ENCODE peak calls at places on chromosome 4, in five cellular contexts. X, H, Z, Y and M are unnamed samples.

GRCh38 chr4:184937030-184937710 is 81.1 kb upstream of the HELT start:
- DNase-seq in Y (no peak), H (no peak), X (no peak), Z (no peak), M (no peak)

GRCh38 chr4:12458621-12459020 is 1025.5 kb downstream of the RAB28 start:
- DNase-seq in H (no peak), Y (no peak), X (no peak), Z (no peak), M (no peak)

GRCh38 chr4:63029380-63029779 is 1379.9 kb downstream of the TECRL start:
- DNase-seq in X (no peak), Z (no peak), Y (no peak), H (no peak), M (no peak)

GRCh38 chr4:183097251-183098079 is 1.6 kb upstream of the WWC2 start:
- DNase-seq in H (no peak), Z (no peak), X (no peak), Y (no peak), M (no peak)

GRCh38 chr4:141134051-141134450 is 782 bp upstream of the RNF150 start:
- DNase-seq in Y (peak), Z (peak), H (no peak), X (no peak), M (peak)

GRCh38 chr4:37780444-37781133 is 45.9 kb upstream of the PGM2 start:
- DNase-seq in X (no peak), H (no peak), Y (no peak), Z (peak), M (peak)

GRCh38 chr4:13849778-13850177 is 222.3 kb upstream of the BOD1L1 start:
- DNase-seq in Z (no peak), Y (no peak), H (no peak), X (no peak), M (no peak)

GRCh38 chr4:138055890-138056289 is 186.3 kb downstream of the SLC7A11 start:
- DNase-seq in Z (peak), Y (peak), X (no peak), H (no peak), M (no peak)

GRCh38 chr4:48262926-48263325 is 6.7 kb downstream of the TEC start:
- DNase-seq in H (no peak), Z (peak), Y (peak), X (no peak), M (no peak)

GRCh38 chr4:16032382-16032743 is 51.5 kb downstream of the PROM1 start:
- DNase-seq in X (no peak), H (no peak), Y (no peak), Z (no peak), M (no peak)

GRCh38 chr4:164956766-164957643 is 20.5 kb downstream of the TRIM61 start:
- DNase-seq in X (peak), H (no peak), Z (peak), Y (peak), M (peak)

GRCh38 chr4:2288051-2288541 is 26.2 kb upstream of the MXD4 start:
- DNase-seq in Y (no peak), X (no peak), H (no peak), Z (no peak), M (no peak)

GRCh38 chr4:159497961-159498360 is 395.1 kb downstream of the RAPGEF2 start:
- DNase-seq in X (no peak), H (no peak), Z (no peak), Y (no peak), M (no peak)

GRCh38 chr4:93633721-93634120 is 194.8 kb upstream of the ATOH1 start:
- DNase-seq in Y (no peak), Z (no peak), X (no peak), H (no peak), M (no peak)

GRCh38 chr4:7966281-7967062 is 26.8 kb upstream of the AFAP1 start:
- DNase-seq in X (no peak), Z (no peak), Y (no peak), H (no peak), M (no peak)

GRCh38 chr4:7963691-7964090 is 24.0 kb upstream of the AFAP1 start:
- DNase-seq in Z (no peak), Y (no peak), X (no peak), H (no peak), M (no peak)

GRCh38 chr4:7962609-7963508 is 23.2 kb upstream of the AFAP1 start:
- DNase-seq in Y (no peak), Z (no peak), X (no peak), H (no peak), M (no peak)

GRCh38 chr4:7964890-7965662 is 25.4 kb upstream of the AFAP1 start:
- DNase-seq in X (no peak), Y (no peak), H (no peak), Z (peak), M (peak)

DNA sequence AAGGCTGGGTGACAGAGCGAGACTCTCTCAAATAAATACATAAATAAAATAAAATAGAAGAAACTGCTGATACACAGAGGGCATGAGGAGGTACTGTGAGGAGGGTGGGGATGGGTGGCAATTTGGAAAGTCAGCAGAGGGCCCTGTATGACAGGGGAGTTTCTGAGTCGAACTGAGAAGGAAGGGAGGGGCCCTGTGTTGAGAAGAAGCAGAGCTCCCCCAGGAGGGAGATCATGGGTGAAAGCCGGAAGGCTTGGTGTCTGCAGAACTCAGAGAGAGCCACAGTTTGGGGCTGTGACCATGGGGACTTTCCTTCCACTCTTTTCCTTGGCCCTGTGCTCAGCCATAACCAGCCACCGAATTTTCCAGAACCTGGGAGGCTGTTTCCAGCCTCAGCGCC is 24.8 kb upstream of the AFAP1 start:
- DNase-seq in X (no peak), H (no peak), Y (no peak), Z (no peak), M (no peak)
- TF ChIP-seq CTCF in X (peak), H (no peak), Y (no peak), Z (no peak), M (no peak)

DNA sequence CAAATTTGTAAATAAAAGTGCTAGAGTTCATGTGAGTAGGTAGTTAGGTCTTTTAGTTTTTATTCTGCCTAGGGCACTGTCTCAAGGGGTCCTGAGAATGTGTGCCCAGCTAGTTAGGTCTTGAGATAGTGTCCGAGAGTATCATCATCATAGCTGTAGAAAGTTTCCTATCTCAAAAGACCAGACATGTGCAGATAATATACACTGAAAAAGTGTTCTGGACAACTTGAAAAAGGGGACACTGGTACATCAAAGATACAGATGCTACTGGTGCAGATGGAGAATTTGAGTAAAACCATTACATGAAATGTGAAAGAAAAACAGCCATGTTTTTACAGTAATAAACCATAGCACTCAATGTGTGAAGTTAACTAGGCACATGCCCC is 1.8 kb upstream of the ZCCHC4 start:
- DNase-seq in X (no peak), H (no peak), Y (no peak), Z (no peak), M (no peak)
- H3K4me3 ChIP-seq in X (no peak), H (no peak), Y (peak), Z (no peak), M (no peak)

GRCh38 chr4:175891231-175891630 is 79.2 kb upstream of the GPM6A start:
- DNase-seq in X (no peak), H (no peak), Y (no peak), Z (no peak), M (no peak)

DNA sequence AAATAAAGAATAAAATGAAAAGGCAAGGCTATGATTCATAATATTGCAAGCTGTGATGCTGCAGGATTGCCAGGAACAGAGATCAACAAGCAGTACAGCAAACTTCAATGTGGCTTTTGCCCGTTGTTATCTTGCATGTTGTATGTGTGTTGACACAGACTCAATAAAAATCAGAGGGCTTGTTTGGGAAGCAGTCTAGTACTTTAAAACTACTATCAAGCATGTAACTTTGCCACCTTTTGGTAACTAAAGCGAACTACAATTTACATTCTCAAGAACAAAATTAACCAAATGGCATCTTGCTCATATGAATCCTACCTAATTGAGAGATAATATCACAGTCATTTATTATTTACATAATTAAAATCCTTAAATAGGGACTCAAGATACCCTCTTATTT is 79.8 kb upstream of the GPM6A start:
- DNase-seq in X (no peak), H (no peak), Y (no peak), Z (peak), M (peak)
- TF ChIP-seq CTCF in X (peak), H (peak), Y (peak), Z (peak), M (peak)

GRCh38 chr4:26296514-26296913 is 24.3 kb upstream of the RBPJ start:
- DNase-seq in X (no peak), H (no peak), Y (no peak), Z (no peak), M (no peak)

GRCh38 chr4:26297219-26297618 is 23.6 kb upstream of the RBPJ start:
- DNase-seq in H (no peak), Z (no peak), Y (no peak), X (no peak), M (no peak)

GRCh38 chr4:26296021-26296420 is 24.8 kb upstream of the RBPJ start:
- DNase-seq in Y (no peak), H (no peak), Z (no peak), X (no peak), M (no peak)

GRCh38 chr4:26298198-26298950 is 22.4 kb upstream of the RBPJ start:
- DNase-seq in H (peak), Y (peak), X (no peak), Z (peak), M (peak)

DNA sequence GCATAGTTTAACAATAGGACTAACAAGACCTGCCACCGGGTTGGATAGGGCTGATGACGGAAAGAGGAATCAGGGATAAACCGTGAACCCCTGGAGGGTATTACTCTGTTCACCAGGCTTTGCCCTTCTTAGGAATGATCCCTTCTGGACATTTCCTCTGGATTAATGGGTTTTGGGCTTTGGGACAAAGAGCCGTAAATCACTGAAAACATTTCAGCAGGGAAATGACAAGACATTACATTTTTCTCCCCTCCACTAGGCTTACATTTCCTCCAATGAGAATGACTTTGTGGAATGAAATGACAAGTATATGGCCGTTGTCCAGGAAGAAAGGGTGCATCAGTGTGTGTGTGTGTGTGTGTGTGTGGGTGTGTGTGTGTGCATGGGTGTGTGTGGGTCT is 25.9 kb upstream of the RBPJ start:
- DNase-seq in H (no peak), Y (no peak), X (no peak), Z (no peak), M (no peak)
- H3K4me3 ChIP-seq in H (no peak), Y (no peak), X (no peak), Z (no peak), M (no peak)

GRCh38 chr4:126592088-126592487 is 1040.7 kb upstream of the INTU start:
- DNase-seq in Y (no peak), H (no peak), X (no peak), Z (no peak), M (peak)
- TF ChIP-seq CTCF in Y (peak), H (peak), X (peak), Z (peak), M (peak)

GRCh38 chr4:45471335-45471734 is 652.5 kb downstream of the GABRG1 start:
- DNase-seq in H (no peak), X (no peak), Y (no peak), Z (no peak), M (no peak)
- H3K4me3 ChIP-seq in H (no peak), X (no peak), Y (no peak), Z (no peak), M (no peak)